ENCODE peak calls at places on chromosomes 1 and 21, in five cellular contexts. J, C, E, H and Z are unnamed samples.

GRCh38 chr21:26199471-26199870 is 28.9 kb upstream of the APP start:
- DNase-seq in C (no peak), J (no peak), E (no peak), H (peak), Z (no peak)

GRCh38 chr1:172885976-172886375 is 164.8 kb downstream of the TNFSF18 start:
- DNase-seq in H (peak), J (no peak), C (no peak), E (no peak), Z (no peak)

GRCh38 chr1:69414574-69414973 is 153.1 kb upstream of the LRRC7 start:
- DNase-seq in J (no peak), C (no peak), E (no peak), H (no peak), Z (no peak)

GRCh38 chr1:101781437-101781836 is 215.3 kb downstream of the OLFM3 start:
- DNase-seq in J (no peak), H (peak), E (no peak), C (no peak), Z (no peak)

GRCh38 chr1:89489037-89489729 is 35.4 kb upstream of the LRRC8B start:
- DNase-seq in H (peak), E (no peak), J (no peak), C (no peak), Z (no peak)

GRCh38 chr1:189275786-189276185 is 1201.9 kb downstream of the BRINP3 start:
- DNase-seq in J (no peak), C (no peak), E (no peak), H (no peak), Z (no peak)

GRCh38 chr1:53214541-53214940 is 5.9 kb downstream of the CZIB start:
- DNase-seq in E (no peak), H (no peak), C (no peak), J (no peak), Z (no peak)

GRCh38 chr1:25538165-25538860 is 5.1 kb upstream of the LDLRAP1 start:
- DNase-seq in H (no peak), J (no peak), E (no peak), C (no peak), Z (no peak)

GRCh38 chr1:61247881-61248752 is 165.8 kb downstream of the NFIA start:
- DNase-seq in E (no peak), J (no peak), H (peak), C (no peak), Z (no peak)

GRCh38 chr1:46183926-46184557 is 7.8 kb upstream of the P3R3URF start:
- DNase-seq in H (no peak), E (no peak), C (no peak), J (no peak), Z (no peak)

GRCh38 chr1:39895096-39895495 is 6.6 kb downstream of the MYCL start:
- DNase-seq in J (no peak), H (no peak), C (no peak), E (no peak), Z (no peak)

GRCh38 chr1:186093437-186093836 is 281.6 kb downstream of the TPR start:
- DNase-seq in H (peak), J (no peak), E (no peak), C (no peak), Z (peak)

GRCh38 chr1:156751724-156752481 is 428 bp upstream of the HDGF start:
- DNase-seq in C (peak), J (peak), E (peak), H (peak), Z (peak)

GRCh38 chr1:193058529-193059281 is 455 bp downstream of the UCHL5 start:
- DNase-seq in C (peak), E (peak), H (peak), J (no peak), Z (peak)

GRCh38 chr21:16418663-16419062 is 688.9 kb downstream of the USP25 start:
- DNase-seq in E (no peak), H (no peak), J (no peak), C (no peak), Z (no peak)

GRCh38 chr1:165290143-165290542 is 66.4 kb downstream of the LMX1A start:
- DNase-seq in H (peak), C (no peak), J (no peak), E (no peak), Z (no peak)

GRCh38 chr1:222071313-222071886 is 329.5 kb upstream of the DUSP10 start:
- DNase-seq in C (no peak), H (peak), J (no peak), E (no peak), Z (no peak)